ENCODE peak calls at places on chromosomes 11 and 22, in five cellular contexts. One of them, this sample, is unnamed.

GRCh38 chr11:78822931-78823423 is 248.3 kb upstream of the NARS2 start:
- DNase-seq in prostate gland: no peak
- DNase-seq in H1: no peak
- DNase-seq in stomach: no peak
- DNase-seq in SK-N-MC: no peak
- DNase-seq in this sample: peak; percentile 85

GRCh38 chr11:93648168-93648567 is 13.3 kb upstream of the CEP295 start:
- DNase-seq in prostate gland: no peak
- DNase-seq in H1: no peak
- DNase-seq in stomach: no peak
- DNase-seq in SK-N-MC: no peak
- DNase-seq in this sample: no peak

GRCh38 chr11:45285931-45286632 is at the start of gene SYT13:
- DNase-seq in prostate gland: peak; percentile 60
- DNase-seq in H1: peak; percentile 54
- DNase-seq in stomach: peak; percentile 78
- DNase-seq in SK-N-MC: no peak
- DNase-seq in this sample: peak; percentile 83

GRCh38 chr22:38081636-38081940 is 2.4 kb downstream of the SLC16A8 start:
- DNase-seq in prostate gland: no peak
- DNase-seq in H1: no peak
- DNase-seq in stomach: no peak
- DNase-seq in SK-N-MC: no peak
- DNase-seq in this sample: no peak

GRCh38 chr11:92311616-92312449 is 87.2 kb downstream of the FAT3 start:
- DNase-seq in prostate gland: no peak
- DNase-seq in H1: peak; percentile 39
- DNase-seq in stomach: no peak
- DNase-seq in SK-N-MC: no peak
- DNase-seq in this sample: no peak

GRCh38 chr22:37633082-37633692 is 6.3 kb upstream of the SH3BP1 start:
- DNase-seq in prostate gland: no peak
- DNase-seq in H1: no peak
- DNase-seq in stomach: no peak
- DNase-seq in SK-N-MC: no peak
- DNase-seq in this sample: no peak

GRCh38 chr11:73389134-73389525 is 12.9 kb downstream of the RELT start:
- DNase-seq in prostate gland: no peak
- DNase-seq in H1: no peak
- DNase-seq in stomach: no peak
- DNase-seq in SK-N-MC: no peak
- DNase-seq in this sample: no peak

GRCh38 chr11:73652046-73652730 is 5.8 kb downstream of the PLEKHB1 start:
- DNase-seq in prostate gland: no peak
- DNase-seq in H1: no peak
- DNase-seq in stomach: no peak
- DNase-seq in SK-N-MC: no peak
- DNase-seq in this sample: no peak

GRCh38 chr22:28604961-28605360 is 74.7 kb downstream of the TTC28 start:
- DNase-seq in prostate gland: no peak
- DNase-seq in H1: no peak
- DNase-seq in stomach: no peak
- DNase-seq in SK-N-MC: no peak
- DNase-seq in this sample: no peak

GRCh38 chr11:36002796-36003195 is 58.9 kb downstream of the LDLRAD3 start:
- DNase-seq in prostate gland: no peak
- DNase-seq in H1: no peak
- DNase-seq in stomach: no peak
- DNase-seq in SK-N-MC: no peak
- DNase-seq in this sample: no peak

GRCh38 chr22:25716637-25717036 is 25.4 kb upstream of the MYO18B start:
- DNase-seq in prostate gland: no peak
- DNase-seq in H1: no peak
- DNase-seq in stomach: no peak
- DNase-seq in SK-N-MC: no peak
- DNase-seq in this sample: no peak

GRCh38 chr11:68099474-68100405 is 21.4 kb downstream of the CHKA start:
- DNase-seq in prostate gland: peak; percentile 64
- DNase-seq in H1: no peak
- DNase-seq in stomach: peak; percentile 95
- DNase-seq in SK-N-MC: no peak
- DNase-seq in this sample: peak; percentile 70

GRCh38 chr11:122167100-122167499 is 51.1 kb upstream of the BLID start:
- DNase-seq in prostate gland: no peak
- DNase-seq in H1: no peak
- DNase-seq in stomach: no peak
- DNase-seq in SK-N-MC: no peak
- DNase-seq in this sample: no peak

GRCh38 chr11:76885390-76886097 is 24.8 kb downstream of the ACER3 start:
- DNase-seq in prostate gland: no peak
- DNase-seq in H1: no peak
- DNase-seq in stomach: no peak
- DNase-seq in SK-N-MC: no peak
- DNase-seq in this sample: no peak

GRCh38 chr11:119322360-119322739 is 5.4 kb upstream of the MCAM start:
- DNase-seq in prostate gland: no peak
- DNase-seq in H1: no peak
- DNase-seq in stomach: no peak
- DNase-seq in SK-N-MC: no peak
- DNase-seq in this sample: no peak

GRCh38 chr11:125165664-125166346 is 1.3 kb downstream of the PKNOX2 start:
- DNase-seq in prostate gland: no peak
- DNase-seq in H1: no peak
- DNase-seq in stomach: no peak
- DNase-seq in SK-N-MC: no peak
- DNase-seq in this sample: no peak

GRCh38 chr11:117187428-117187798 is 8.9 kb downstream of the SIDT2 start:
- DNase-seq in prostate gland: no peak
- DNase-seq in H1: no peak
- DNase-seq in stomach: peak; percentile 25
- DNase-seq in SK-N-MC: no peak
- DNase-seq in this sample: peak; percentile 18

GRCh38 chr11:119629834-119630624 is 99.0 kb downstream of the NECTIN1 start:
- DNase-seq in prostate gland: no peak
- DNase-seq in H1: no peak
- DNase-seq in stomach: no peak
- DNase-seq in SK-N-MC: no peak
- DNase-seq in this sample: peak; percentile 24

GRCh38 chr22:39520874-39521857 is 804 bp downstream of the ATF4 start:
- DNase-seq in prostate gland: peak; percentile 66
- DNase-seq in H1: no peak
- DNase-seq in stomach: peak; percentile 77
- DNase-seq in SK-N-MC: no peak
- DNase-seq in this sample: peak; percentile 88

GRCh38 chr22:36406139-36406538 is 18.4 kb upstream of the MYH9 start:
- DNase-seq in prostate gland: no peak
- DNase-seq in H1: no peak
- DNase-seq in stomach: no peak
- DNase-seq in SK-N-MC: no peak
- DNase-seq in this sample: peak; percentile 51

GRCh38 chr11:134613646-134614045 is 201.6 kb upstream of the B3GAT1 start:
- DNase-seq in prostate gland: no peak
- DNase-seq in H1: no peak
- DNase-seq in stomach: no peak
- DNase-seq in SK-N-MC: no peak
- DNase-seq in this sample: no peak

GRCh38 chr11:114775849-114776621 is 97.7 kb downstream of the NXPE2 start:
- DNase-seq in prostate gland: no peak
- DNase-seq in H1: no peak
- DNase-seq in stomach: no peak
- DNase-seq in SK-N-MC: no peak
- DNase-seq in this sample: peak; percentile 10

GRCh38 chr11:106706355-106706754 is 311.9 kb downstream of the GUCY1A2 start:
- DNase-seq in prostate gland: no peak
- DNase-seq in H1: no peak
- DNase-seq in stomach: no peak
- DNase-seq in SK-N-MC: no peak
- DNase-seq in this sample: no peak

GRCh38 chr11:75323609-75324008 is 27.9 kb downstream of the ARRB1 start:
- DNase-seq in prostate gland: no peak
- DNase-seq in H1: no peak
- DNase-seq in stomach: peak; percentile 75
- DNase-seq in SK-N-MC: no peak
- DNase-seq in this sample: no peak

GRCh38 chr11:9753031-9753430 is 89.2 kb downstream of the SWAP70 start:
- DNase-seq in prostate gland: no peak
- DNase-seq in H1: no peak
- DNase-seq in stomach: no peak
- DNase-seq in SK-N-MC: no peak
- DNase-seq in this sample: no peak

GRCh38 chr22:21020802-21021429 is 6.0 kb downstream of the P2RX6 start:
- DNase-seq in prostate gland: no peak
- DNase-seq in H1: no peak
- DNase-seq in stomach: no peak
- DNase-seq in SK-N-MC: no peak
- DNase-seq in this sample: no peak

GRCh38 chr22:28346308-28346707 is 333.3 kb downstream of the TTC28 start:
- DNase-seq in prostate gland: no peak
- DNase-seq in H1: no peak
- DNase-seq in stomach: no peak
- DNase-seq in SK-N-MC: no peak
- DNase-seq in this sample: no peak

GRCh38 chr11:18617688-18618340 is 16.3 kb downstream of the SPTY2D1 start:
- DNase-seq in prostate gland: no peak
- DNase-seq in H1: no peak
- DNase-seq in stomach: no peak
- DNase-seq in SK-N-MC: no peak
- DNase-seq in this sample: no peak

GRCh38 chr22:42856179-42856864 is 751 bp downstream of the ARFGAP3 start:
- DNase-seq in prostate gland: peak; percentile 40
- DNase-seq in H1: no peak
- DNase-seq in stomach: peak; percentile 52
- DNase-seq in SK-N-MC: no peak
- DNase-seq in this sample: peak; percentile 73

GRCh38 chr11:75499423-75500305 is 26.1 kb downstream of the GDPD5 start:
- DNase-seq in prostate gland: no peak
- DNase-seq in H1: no peak
- DNase-seq in stomach: no peak
- DNase-seq in SK-N-MC: no peak
- DNase-seq in this sample: no peak

GRCh38 chr11:10032991-10033390 is 261.0 kb downstream of the SBF2 start:
- DNase-seq in prostate gland: no peak
- DNase-seq in H1: no peak
- DNase-seq in stomach: no peak
- DNase-seq in SK-N-MC: no peak
- DNase-seq in this sample: no peak

GRCh38 chr11:2943711-2944118 is 14.5 kb upstream of the PHLDA2 start:
- DNase-seq in prostate gland: no peak
- DNase-seq in H1: no peak
- DNase-seq in stomach: peak; percentile 55
- DNase-seq in SK-N-MC: no peak
- DNase-seq in this sample: peak; percentile 61

DNA sequence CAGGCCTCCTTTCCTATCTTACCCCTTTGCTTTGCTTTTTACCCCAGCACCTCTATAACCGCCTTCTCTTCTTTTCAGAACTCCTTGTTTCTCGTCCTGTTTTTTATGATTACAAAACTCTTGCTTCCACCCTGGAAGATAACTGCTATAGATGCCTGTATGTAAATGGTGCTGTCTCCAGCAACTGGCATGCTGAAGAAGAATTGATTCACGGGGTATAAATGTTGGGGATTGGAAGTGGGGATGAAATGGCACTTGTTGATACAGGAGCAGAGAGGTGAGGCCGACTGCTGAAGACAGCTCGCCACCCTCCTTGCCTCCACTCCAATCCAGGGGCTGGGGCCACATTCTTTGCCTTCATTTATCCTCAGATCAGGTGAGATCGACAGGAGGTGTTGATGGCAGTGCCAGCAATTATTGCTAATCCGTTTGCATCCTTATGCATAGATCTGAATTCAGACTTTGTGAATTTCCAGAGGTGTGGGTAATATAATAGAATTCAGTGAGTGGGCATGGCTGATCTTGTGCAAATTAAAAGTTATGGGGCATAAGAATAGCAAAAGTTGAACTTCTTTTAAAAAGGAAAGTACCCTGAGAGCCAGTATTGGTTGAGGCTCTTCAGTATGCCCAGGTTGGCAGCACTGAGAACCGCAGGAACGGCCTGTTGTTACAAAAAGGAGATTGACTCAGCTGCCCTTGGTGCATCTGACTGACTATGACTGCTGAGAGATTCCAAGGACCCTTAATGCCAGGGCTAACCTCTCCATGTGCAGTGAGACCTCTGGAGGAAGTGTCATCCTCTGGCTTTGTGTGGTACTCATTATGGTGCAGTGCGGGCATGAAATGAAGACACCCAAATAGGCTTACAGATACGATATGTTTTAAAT is 5.3 kb downstream of the NEAT1 start:
- DNase-seq in prostate gland: peak; percentile 71
- DNase-seq in H1: no peak
- DNase-seq in stomach: peak; percentile 64
- DNase-seq in SK-N-MC: no peak
- DNase-seq in this sample: peak; percentile 62
- TF ChIP-seq POLR2AphosphoS5 in prostate gland: peak; percentile 74
- TF ChIP-seq POLR2AphosphoS5 in H1: peak; percentile 53
- TF ChIP-seq POLR2AphosphoS5 in stomach: peak; percentile 42
- TF ChIP-seq POLR2AphosphoS5 in SK-N-MC: no peak
- TF ChIP-seq POLR2AphosphoS5 in this sample: peak; percentile 94

GRCh38 chr11:22669368-22669767 is 3.0 kb downstream of the GAS2 start:
- DNase-seq in prostate gland: no peak
- DNase-seq in H1: no peak
- DNase-seq in stomach: no peak
- DNase-seq in SK-N-MC: no peak
- DNase-seq in this sample: no peak
- TF ChIP-seq POLR2AphosphoS5 in prostate gland: no peak
- TF ChIP-seq POLR2AphosphoS5 in H1: no peak
- TF ChIP-seq POLR2AphosphoS5 in stomach: no peak
- TF ChIP-seq POLR2AphosphoS5 in SK-N-MC: no peak
- TF ChIP-seq POLR2AphosphoS5 in this sample: no peak

GRCh38 chr11:12137938-12138731 is 27.7 kb downstream of the MICAL2 start:
- DNase-seq in prostate gland: no peak
- DNase-seq in H1: no peak
- DNase-seq in stomach: no peak
- DNase-seq in SK-N-MC: no peak
- DNase-seq in this sample: no peak
- TF ChIP-seq POLR2AphosphoS5 in prostate gland: no peak
- TF ChIP-seq POLR2AphosphoS5 in H1: no peak
- TF ChIP-seq POLR2AphosphoS5 in stomach: no peak
- TF ChIP-seq POLR2AphosphoS5 in SK-N-MC: no peak
- TF ChIP-seq POLR2AphosphoS5 in this sample: no peak

DNA sequence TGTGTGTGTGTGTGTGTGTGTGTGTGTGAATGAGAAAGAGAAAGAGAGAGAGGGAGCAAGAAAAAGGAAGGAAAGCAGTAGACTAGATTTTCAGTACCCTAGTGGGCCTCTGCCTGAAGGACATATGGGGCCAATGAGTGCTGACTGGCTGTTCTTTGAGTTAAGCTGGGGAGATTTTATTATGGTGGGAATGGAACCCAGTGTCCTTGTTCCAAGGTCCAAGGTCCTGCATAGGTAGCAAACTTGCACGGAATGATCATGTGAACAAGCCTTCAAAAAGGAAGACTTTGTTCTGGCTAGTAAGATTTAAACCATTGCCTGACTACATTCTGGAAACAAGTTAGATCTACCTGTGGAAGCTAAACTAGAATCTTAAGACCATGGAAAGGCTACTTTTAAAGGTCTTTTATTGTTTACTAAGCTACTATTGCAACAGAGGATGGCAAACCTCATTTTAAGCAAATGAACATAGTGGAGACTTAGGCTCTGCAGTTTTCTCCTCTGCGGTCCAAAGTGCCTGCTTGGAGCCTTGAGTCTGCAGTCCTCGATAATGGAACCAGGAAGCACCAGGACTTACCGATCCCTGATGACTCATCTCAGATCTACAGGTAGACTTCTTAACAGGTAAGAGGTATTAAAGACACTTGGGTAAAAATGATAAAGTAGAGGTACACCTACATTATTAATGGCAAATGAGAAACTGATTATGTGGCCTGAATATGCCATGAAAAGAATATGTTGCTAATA is 10.2 kb upstream of the GRAMD1B start:
- DNase-seq in prostate gland: no peak
- DNase-seq in H1: no peak
- DNase-seq in stomach: no peak
- DNase-seq in SK-N-MC: no peak
- DNase-seq in this sample: no peak
- TF ChIP-seq POLR2AphosphoS5 in prostate gland: no peak
- TF ChIP-seq POLR2AphosphoS5 in H1: no peak
- TF ChIP-seq POLR2AphosphoS5 in stomach: no peak
- TF ChIP-seq POLR2AphosphoS5 in SK-N-MC: no peak
- TF ChIP-seq POLR2AphosphoS5 in this sample: no peak